ENCODE peak calls at places on chromosome 20, in five cellular contexts. S, Y, W, J and Z are unnamed samples.

GRCh38 chr20:43011491-43011890 is 178.2 kb downstream of the PTPRT start:
- DNase-seq in S (no peak), Y (no peak), W (no peak), J (no peak), Z (no peak)

GRCh38 chr20:24781061-24781980 is 167.7 kb upstream of the CST7 start:
- DNase-seq in S (peak; percentile 23), Y (peak; percentile 39), W (no peak), J (no peak), Z (no peak)

GRCh38 chr20:53001502-53002301 is 29.5 kb downstream of the TSHZ2 start:
- DNase-seq in S (no peak), Y (no peak), W (no peak), J (no peak), Z (no peak)

GRCh38 chr20:47713941-47714450 is 71.3 kb downstream of the SULF2 start:
- DNase-seq in S (peak; percentile 18), Y (peak; percentile 16), W (no peak), J (no peak), Z (no peak)

GRCh38 chr20:54132612-54133433 is 41.0 kb downstream of the CYP24A1 start:
- DNase-seq in S (peak; percentile 8), Y (peak; percentile 99), W (no peak), J (no peak), Z (no peak)

GRCh38 chr20:695165-695866 is 19.7 kb upstream of the SCRT2 start:
- DNase-seq in S (no peak), Y (no peak), W (no peak), J (no peak), Z (no peak)

GRCh38 chr20:37378785-37379598 is 33.1 kb downstream of the SRC start:
- DNase-seq in S (no peak), Y (peak; percentile 19), W (no peak), J (no peak), Z (no peak)

GRCh38 chr20:63328026-63328700 is 33.0 kb downstream of the CHRNA4 start:
- DNase-seq in S (no peak), Y (no peak), W (no peak), J (no peak), Z (no peak)

GRCh38 chr20:52539891-52540290 is 348.3 kb upstream of the ZFP64 start:
- DNase-seq in S (no peak), Y (no peak), W (no peak), J (no peak), Z (no peak)

GRCh38 chr20:59006864-59007757 is at the start of gene CTSZ:
- DNase-seq in S (peak; percentile 72), Y (peak; percentile 57), W (no peak), J (no peak), Z (no peak)